ENCODE peak calls at places on chromosomes 16 and 17, in eight cellular contexts. One of them, this sample, is unnamed.
A peak's percentile ranks its signal among the peaks of the same experiment; 100 is the strongest.

GRCh38 chr16:55508941-55509920 is at the start of gene LPCAT2:
- DNase-seq in HCT116: peak; percentile 71
- DNase-seq in Peyer's patch: peak; percentile 86
- DNase-seq in neural progenitor cell: peak; percentile 95
- DNase-seq in WTC11: peak; percentile 95
- DNase-seq in tibial artery: peak; percentile 83
- DNase-seq in GM23338: peak; percentile 96
- DNase-seq in fibroblast of pulmonary artery: peak; percentile 91
- DNase-seq in this sample: peak; percentile 84

GRCh38 chr16:16073884-16074781 is 124.7 kb downstream of the ABCC1 start:
- DNase-seq in GM23338: peak; percentile 79
- DNase-seq in fibroblast of pulmonary artery: peak; percentile 86
- DNase-seq in Peyer's patch: no peak
- DNase-seq in tibial artery: no peak
- DNase-seq in neural progenitor cell: peak; percentile 62
- DNase-seq in WTC11: peak; percentile 47
- DNase-seq in HCT116: no peak
- DNase-seq in this sample: no peak

GRCh38 chr16:75621170-75621477 is 2.0 kb downstream of the ADAT1 start:
- DNase-seq in fibroblast of pulmonary artery: peak; percentile 63
- DNase-seq in Peyer's patch: no peak
- DNase-seq in tibial artery: no peak
- DNase-seq in WTC11: no peak
- DNase-seq in neural progenitor cell: peak; percentile 52
- DNase-seq in GM23338: peak; percentile 51
- DNase-seq in HCT116: no peak
- DNase-seq in this sample: no peak

GRCh38 chr16:1296688-1297412 is 12.6 kb upstream of the UBE2I start:
- DNase-seq in fibroblast of pulmonary artery: no peak
- DNase-seq in HCT116: peak; percentile 92
- DNase-seq in tibial artery: no peak
- DNase-seq in Peyer's patch: peak; percentile 70
- DNase-seq in GM23338: no peak
- DNase-seq in neural progenitor cell: no peak
- DNase-seq in WTC11: no peak
- DNase-seq in this sample: no peak

GRCh38 chr17:49987681-49988441 is 7.2 kb downstream of the DLX3 start:
- DNase-seq in tibial artery: no peak
- DNase-seq in fibroblast of pulmonary artery: no peak
- DNase-seq in WTC11: no peak
- DNase-seq in Peyer's patch: peak; percentile 38
- DNase-seq in GM23338: peak; percentile 55
- DNase-seq in HCT116: no peak
- DNase-seq in neural progenitor cell: peak; percentile 69
- DNase-seq in this sample: no peak

GRCh38 chr16:74724820-74725549 is 24.3 kb upstream of the MLKL start:
- DNase-seq in Peyer's patch: peak; percentile 44
- DNase-seq in GM23338: no peak
- DNase-seq in tibial artery: no peak
- DNase-seq in WTC11: no peak
- DNase-seq in neural progenitor cell: no peak
- DNase-seq in HCT116: no peak
- DNase-seq in fibroblast of pulmonary artery: peak; percentile 56
- DNase-seq in this sample: peak; percentile 21

GRCh38 chr16:87108278-87108677 is 208.9 kb downstream of the C16orf95 start:
- DNase-seq in GM23338: no peak
- DNase-seq in Peyer's patch: no peak
- DNase-seq in HCT116: no peak
- DNase-seq in fibroblast of pulmonary artery: no peak
- DNase-seq in WTC11: no peak
- DNase-seq in tibial artery: no peak
- DNase-seq in neural progenitor cell: no peak
- DNase-seq in this sample: no peak

GRCh38 chr16:6988846-6989245 is 343.8 kb upstream of the RBFOX1 start:
- DNase-seq in HCT116: no peak
- DNase-seq in Peyer's patch: no peak
- DNase-seq in fibroblast of pulmonary artery: no peak
- DNase-seq in tibial artery: no peak
- DNase-seq in neural progenitor cell: no peak
- DNase-seq in GM23338: no peak
- DNase-seq in WTC11: no peak
- DNase-seq in this sample: no peak

GRCh38 chr17:2869604-2870003 is 73.4 kb downstream of the RAP1GAP2 start:
- DNase-seq in Peyer's patch: no peak
- DNase-seq in GM23338: no peak
- DNase-seq in WTC11: no peak
- DNase-seq in tibial artery: no peak
- DNase-seq in HCT116: no peak
- DNase-seq in fibroblast of pulmonary artery: no peak
- DNase-seq in neural progenitor cell: no peak
- DNase-seq in this sample: no peak

GRCh38 chr17:2871720-2872119 is 75.5 kb downstream of the RAP1GAP2 start:
- DNase-seq in HCT116: no peak
- DNase-seq in Peyer's patch: no peak
- DNase-seq in fibroblast of pulmonary artery: no peak
- DNase-seq in WTC11: no peak
- DNase-seq in tibial artery: no peak
- DNase-seq in neural progenitor cell: no peak
- DNase-seq in GM23338: no peak
- DNase-seq in this sample: no peak

GRCh38 chr17:2865228-2865627 is 69.0 kb downstream of the RAP1GAP2 start:
- DNase-seq in neural progenitor cell: no peak
- DNase-seq in tibial artery: no peak
- DNase-seq in HCT116: no peak
- DNase-seq in GM23338: no peak
- DNase-seq in WTC11: no peak
- DNase-seq in Peyer's patch: no peak
- DNase-seq in fibroblast of pulmonary artery: no peak
- DNase-seq in this sample: no peak

GRCh38 chr17:2871205-2871604 is 75.0 kb downstream of the RAP1GAP2 start:
- DNase-seq in HCT116: no peak
- DNase-seq in Peyer's patch: no peak
- DNase-seq in GM23338: peak; percentile 92
- DNase-seq in tibial artery: no peak
- DNase-seq in WTC11: peak; percentile 81
- DNase-seq in neural progenitor cell: peak; percentile 93
- DNase-seq in fibroblast of pulmonary artery: no peak
- DNase-seq in this sample: no peak

DNA sequence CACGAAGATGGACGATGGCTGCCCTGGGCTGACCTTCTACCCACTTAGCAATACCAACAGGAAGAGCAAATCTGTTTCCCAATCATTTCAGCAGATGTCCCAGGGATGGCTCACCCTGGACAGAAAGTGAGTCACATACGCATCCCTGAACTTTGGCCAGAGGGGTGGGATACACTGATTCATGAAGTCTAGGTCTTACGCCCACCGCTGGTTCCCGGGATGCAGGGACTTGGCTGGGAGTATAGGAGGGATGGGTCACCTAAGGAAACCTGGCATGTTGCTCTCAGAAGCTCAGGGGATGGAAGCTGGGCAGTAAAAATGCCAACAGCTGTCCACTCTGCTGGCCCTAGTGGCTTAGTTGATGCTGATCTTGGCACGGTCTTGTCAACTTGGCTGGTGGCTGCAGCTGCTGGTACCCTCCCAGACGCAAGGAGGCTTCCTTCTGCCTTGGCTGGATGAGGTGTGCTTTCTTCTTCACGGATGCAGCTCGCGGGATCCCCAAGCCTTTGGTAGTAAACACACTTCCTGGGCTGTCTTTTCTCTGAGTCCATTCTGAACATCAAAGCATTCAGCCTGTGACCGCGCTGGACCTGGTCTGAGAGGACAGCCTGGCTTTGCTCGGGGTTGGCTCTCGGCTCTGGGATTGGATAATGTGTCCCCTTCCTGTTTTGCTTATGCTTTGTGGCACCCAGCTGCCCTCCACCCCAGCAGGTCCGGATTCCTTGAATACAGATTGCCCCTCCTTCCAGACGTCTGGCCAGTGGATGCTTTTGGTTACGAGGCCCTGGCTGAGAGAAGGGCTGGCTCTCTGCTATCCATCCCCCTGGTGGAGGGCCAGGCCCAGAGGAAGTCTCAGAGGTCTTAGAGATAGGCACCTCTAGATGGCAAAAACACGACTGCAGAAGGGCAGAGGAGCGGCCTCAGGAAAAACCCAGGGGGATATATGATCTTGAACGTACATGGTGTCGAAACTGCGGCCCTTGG is 71.5 kb downstream of the RAP1GAP2 start:
- DNase-seq in GM23338: peak; percentile 90
- DNase-seq in tibial artery: no peak
- DNase-seq in fibroblast of pulmonary artery: peak; percentile 49
- DNase-seq in HCT116: no peak
- DNase-seq in WTC11: peak; percentile 53
- DNase-seq in Peyer's patch: no peak
- DNase-seq in neural progenitor cell: peak; percentile 72
- DNase-seq in this sample: no peak
- TF ChIP-seq CTCF in GM23338: peak; percentile 34
- TF ChIP-seq CTCF in tibial artery: no peak
- TF ChIP-seq CTCF in fibroblast of pulmonary artery: peak; percentile 19
- TF ChIP-seq CTCF in HCT116: peak; percentile 13
- TF ChIP-seq CTCF in WTC11: no peak
- TF ChIP-seq CTCF in Peyer's patch: no peak
- TF ChIP-seq CTCF in neural progenitor cell: peak; percentile 48
- TF ChIP-seq CTCF in this sample: peak; percentile 22

DNA sequence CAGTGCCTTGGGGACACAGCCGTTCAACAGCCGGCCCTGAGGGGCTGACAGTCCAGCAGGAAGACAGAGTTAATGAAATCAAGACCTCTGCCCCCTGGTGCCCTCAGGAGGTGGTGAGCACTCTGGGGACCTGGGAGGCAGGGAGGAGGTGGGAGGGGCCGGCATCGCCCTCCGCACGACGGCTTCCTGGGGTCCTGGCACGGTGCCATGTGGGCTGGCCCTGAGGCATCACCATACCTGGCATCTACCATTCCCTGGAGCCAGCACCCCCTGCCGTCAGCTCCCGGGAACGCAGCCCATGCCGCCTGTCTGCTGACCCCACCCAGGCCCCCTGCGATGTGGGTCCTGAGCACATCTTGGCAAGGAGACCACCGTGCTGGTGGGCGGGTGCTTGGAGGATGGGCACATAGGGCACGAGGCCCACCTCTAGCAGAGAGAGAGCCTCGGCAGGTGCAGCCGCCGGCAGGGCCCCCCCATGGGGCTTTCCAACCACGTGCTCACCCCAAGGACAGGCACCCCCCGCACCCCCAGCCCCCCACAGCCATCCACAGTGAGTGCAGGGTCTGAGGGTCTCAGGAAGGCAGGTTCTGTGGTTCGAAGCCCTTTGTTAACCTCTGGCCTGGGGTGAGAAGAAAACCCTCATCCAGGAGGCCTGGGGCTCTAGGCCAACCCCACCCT is 52.5 kb downstream of the ZFPM1 start:
- DNase-seq in neural progenitor cell: no peak
- DNase-seq in HCT116: peak; percentile 60
- DNase-seq in GM23338: peak; percentile 44
- DNase-seq in WTC11: peak; percentile 65
- DNase-seq in Peyer's patch: peak; percentile 92
- DNase-seq in fibroblast of pulmonary artery: peak; percentile 24
- DNase-seq in tibial artery: no peak
- DNase-seq in this sample: no peak
- TF ChIP-seq CTCF in neural progenitor cell: no peak
- TF ChIP-seq CTCF in HCT116: peak; percentile 88
- TF ChIP-seq CTCF in GM23338: peak; percentile 46
- TF ChIP-seq CTCF in WTC11: no peak
- TF ChIP-seq CTCF in Peyer's patch: peak; percentile 93
- TF ChIP-seq CTCF in fibroblast of pulmonary artery: peak; percentile 42
- TF ChIP-seq CTCF in tibial artery: no peak
- TF ChIP-seq CTCF in this sample: peak; percentile 42

GRCh38 chr17:1554751-1555617 is 7.6 kb downstream of the PITPNA start:
- DNase-seq in Peyer's patch: no peak
- DNase-seq in tibial artery: no peak
- DNase-seq in GM23338: no peak
- DNase-seq in WTC11: no peak
- DNase-seq in fibroblast of pulmonary artery: no peak
- DNase-seq in HCT116: no peak
- DNase-seq in neural progenitor cell: no peak
- DNase-seq in this sample: no peak

GRCh38 chr17:1557355-1558095 is 5.1 kb downstream of the PITPNA start:
- DNase-seq in fibroblast of pulmonary artery: peak; percentile 53
- DNase-seq in HCT116: no peak
- DNase-seq in WTC11: no peak
- DNase-seq in tibial artery: no peak
- DNase-seq in GM23338: no peak
- DNase-seq in Peyer's patch: no peak
- DNase-seq in neural progenitor cell: no peak
- DNase-seq in this sample: no peak

GRCh38 chr17:1553354-1554266 is 9.0 kb downstream of the PITPNA start:
- DNase-seq in HCT116: no peak
- DNase-seq in GM23338: no peak
- DNase-seq in fibroblast of pulmonary artery: no peak
- DNase-seq in neural progenitor cell: no peak
- DNase-seq in Peyer's patch: no peak
- DNase-seq in WTC11: no peak
- DNase-seq in tibial artery: no peak
- DNase-seq in this sample: no peak

GRCh38 chr17:1558401-1558800 is 4.2 kb downstream of the PITPNA start:
- DNase-seq in tibial artery: no peak
- DNase-seq in fibroblast of pulmonary artery: no peak
- DNase-seq in HCT116: no peak
- DNase-seq in GM23338: no peak
- DNase-seq in neural progenitor cell: no peak
- DNase-seq in Peyer's patch: no peak
- DNase-seq in WTC11: no peak
- DNase-seq in this sample: no peak

DNA sequence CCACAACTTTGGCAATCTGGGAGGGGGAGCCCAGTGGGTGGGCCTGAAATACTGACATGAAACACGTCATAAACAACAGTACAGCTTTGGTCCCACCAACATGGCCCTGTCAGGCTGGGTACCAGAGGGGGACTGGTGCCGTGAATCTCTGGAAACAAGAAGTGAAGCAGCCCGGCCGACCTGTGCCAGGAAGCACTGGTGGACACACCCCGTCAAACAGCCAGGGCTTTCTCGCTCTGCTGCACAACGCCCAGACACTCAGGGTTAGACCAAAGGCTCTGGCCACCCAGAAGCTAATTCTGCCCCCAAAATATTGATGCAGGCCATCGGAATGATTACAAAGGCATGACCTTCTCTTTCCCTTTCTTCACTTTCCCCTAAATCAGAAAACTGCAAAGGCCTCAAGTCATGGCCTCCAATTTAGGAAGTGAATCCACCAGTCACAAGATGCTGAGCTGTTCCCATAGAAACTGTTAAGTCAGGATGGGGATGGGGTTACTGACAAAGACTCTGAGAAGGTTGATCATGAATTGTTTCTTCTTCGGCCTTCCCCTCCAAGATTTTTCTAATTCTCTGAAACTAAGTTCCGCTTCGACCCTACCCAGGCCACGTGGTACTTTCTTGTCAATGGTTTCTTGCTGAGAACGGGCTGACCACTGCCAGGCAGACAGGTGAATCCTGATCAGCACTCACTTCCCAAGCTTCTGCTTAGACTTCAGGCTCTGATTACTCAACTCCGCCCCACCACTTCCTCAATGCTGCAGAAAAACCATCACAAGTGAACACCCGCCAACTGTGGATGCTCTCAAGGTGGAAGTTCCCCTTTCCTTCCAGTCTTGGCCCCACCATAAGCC is 6.7 kb downstream of the PITPNA start:
- DNase-seq in GM23338: no peak
- DNase-seq in HCT116: no peak
- DNase-seq in WTC11: no peak
- DNase-seq in tibial artery: no peak
- DNase-seq in fibroblast of pulmonary artery: no peak
- DNase-seq in neural progenitor cell: no peak
- DNase-seq in Peyer's patch: no peak
- DNase-seq in this sample: no peak
- TF ChIP-seq CTCF in GM23338: no peak
- TF ChIP-seq CTCF in HCT116: no peak
- TF ChIP-seq CTCF in WTC11: no peak
- TF ChIP-seq CTCF in tibial artery: no peak
- TF ChIP-seq CTCF in fibroblast of pulmonary artery: no peak
- TF ChIP-seq CTCF in neural progenitor cell: no peak
- TF ChIP-seq CTCF in Peyer's patch: no peak
- TF ChIP-seq CTCF in this sample: no peak

GRCh38 chr16:19555186-19555937 is at the start of gene VPS35L:
- DNase-seq in tibial artery: peak; percentile 97
- DNase-seq in GM23338: peak; percentile 98
- DNase-seq in fibroblast of pulmonary artery: peak; percentile 99
- DNase-seq in WTC11: peak; percentile 98
- DNase-seq in Peyer's patch: peak; percentile 98
- DNase-seq in neural progenitor cell: peak; percentile 99
- DNase-seq in HCT116: peak; percentile 91
- DNase-seq in this sample: peak; percentile 98
- TF ChIP-seq CTCF in tibial artery: peak; percentile 66
- TF ChIP-seq CTCF in GM23338: peak; percentile 80
- TF ChIP-seq CTCF in fibroblast of pulmonary artery: peak; percentile 72
- TF ChIP-seq CTCF in WTC11: peak; percentile 27
- TF ChIP-seq CTCF in Peyer's patch: peak; percentile 90
- TF ChIP-seq CTCF in neural progenitor cell: peak; percentile 72
- TF ChIP-seq CTCF in HCT116: peak; percentile 50
- TF ChIP-seq CTCF in this sample: peak; percentile 72

This sample was measured in neural crest cell.